ENCODE peak calls at places on chromosomes 2 and 18, in eight cellular contexts. One of them, this sample, is unnamed.

GRCh38 chr2:205633994-205634393 is 48.3 kb upstream of the NRP2 start:
- DNase-seq in SJSA1: no peak
- DNase-seq in astrocyte: no peak
- DNase-seq in OCI-LY7: no peak
- DNase-seq in IMR-90: peak; percentile 34
- DNase-seq in SJCRH30: no peak
- DNase-seq in psoas muscle: no peak
- DNase-seq in suprapubic skin: no peak
- DNase-seq in this sample: no peak

GRCh38 chr2:172084734-172085459 is 410 bp upstream of the DLX1 start:
- DNase-seq in SJSA1: peak; percentile 96
- DNase-seq in astrocyte: peak; percentile 84
- DNase-seq in OCI-LY7: peak; percentile 77
- DNase-seq in IMR-90: peak; percentile 96
- DNase-seq in SJCRH30: peak; percentile 96
- DNase-seq in psoas muscle: peak; percentile 82
- DNase-seq in suprapubic skin: peak; percentile 86
- DNase-seq in this sample: peak; percentile 44

GRCh38 chr2:101251844-101252407 is 760 bp upstream of the CNOT11 start:
- DNase-seq in SJSA1: no peak
- DNase-seq in astrocyte: no peak
- DNase-seq in OCI-LY7: peak; percentile 73
- DNase-seq in IMR-90: no peak
- DNase-seq in SJCRH30: no peak
- DNase-seq in psoas muscle: no peak
- DNase-seq in suprapubic skin: no peak
- DNase-seq in this sample: no peak

GRCh38 chr2:241859436-241860183 is 916 bp upstream of the PDCD1 start:
- DNase-seq in SJSA1: no peak
- DNase-seq in astrocyte: no peak
- DNase-seq in OCI-LY7: no peak
- DNase-seq in IMR-90: peak; percentile 36
- DNase-seq in SJCRH30: peak; percentile 59
- DNase-seq in psoas muscle: peak; percentile 58
- DNase-seq in suprapubic skin: peak; percentile 82
- DNase-seq in this sample: peak; percentile 65

GRCh38 chr18:48589797-48590519 is 51.1 kb downstream of the CTIF start:
- DNase-seq in SJSA1: no peak
- DNase-seq in astrocyte: no peak
- DNase-seq in OCI-LY7: no peak
- DNase-seq in IMR-90: no peak
- DNase-seq in SJCRH30: no peak
- DNase-seq in psoas muscle: peak; percentile 71
- DNase-seq in suprapubic skin: no peak
- DNase-seq in this sample: peak; percentile 93

GRCh38 chr18:8503287-8503686 is 106.0 kb upstream of the RAB12 start:
- DNase-seq in SJSA1: no peak
- DNase-seq in astrocyte: no peak
- DNase-seq in OCI-LY7: no peak
- DNase-seq in IMR-90: no peak
- DNase-seq in SJCRH30: no peak
- DNase-seq in psoas muscle: no peak
- DNase-seq in suprapubic skin: no peak
- DNase-seq in this sample: no peak

GRCh38 chr2:198127627-198128026 is 323.2 kb downstream of the PLCL1 start:
- DNase-seq in SJSA1: peak; percentile 10
- DNase-seq in astrocyte: peak; percentile 39
- DNase-seq in OCI-LY7: peak; percentile 53
- DNase-seq in IMR-90: peak; percentile 71
- DNase-seq in SJCRH30: peak; percentile 32
- DNase-seq in psoas muscle: peak; percentile 30
- DNase-seq in suprapubic skin: no peak
- DNase-seq in this sample: no peak

GRCh38 chr2:151238527-151239487 is 22.9 kb downstream of the RBM43 start:
- DNase-seq in SJSA1: peak; percentile 64
- DNase-seq in astrocyte: peak; percentile 69
- DNase-seq in OCI-LY7: peak; percentile 56
- DNase-seq in IMR-90: peak; percentile 89
- DNase-seq in SJCRH30: peak; percentile 44
- DNase-seq in psoas muscle: peak; percentile 49
- DNase-seq in suprapubic skin: no peak
- DNase-seq in this sample: peak; percentile 75

GRCh38 chr2:236715077-236715476 is 145.5 kb downstream of the ACKR3 start:
- DNase-seq in SJSA1: peak; percentile 92
- DNase-seq in astrocyte: peak; percentile 65
- DNase-seq in OCI-LY7: no peak
- DNase-seq in IMR-90: no peak
- DNase-seq in SJCRH30: peak; percentile 48
- DNase-seq in psoas muscle: no peak
- DNase-seq in suprapubic skin: no peak
- DNase-seq in this sample: no peak

GRCh38 chr2:31294230-31294629 is 60.3 kb downstream of the EHD3 start:
- DNase-seq in SJSA1: no peak
- DNase-seq in astrocyte: no peak
- DNase-seq in OCI-LY7: no peak
- DNase-seq in IMR-90: no peak
- DNase-seq in SJCRH30: no peak
- DNase-seq in psoas muscle: no peak
- DNase-seq in suprapubic skin: no peak
- DNase-seq in this sample: no peak

GRCh38 chr18:79872852-79873444 is 75.2 kb downstream of the KCNG2 start:
- DNase-seq in SJSA1: no peak
- DNase-seq in astrocyte: no peak
- DNase-seq in OCI-LY7: no peak
- DNase-seq in IMR-90: no peak
- DNase-seq in SJCRH30: no peak
- DNase-seq in psoas muscle: no peak
- DNase-seq in suprapubic skin: peak; percentile 56
- DNase-seq in this sample: no peak

GRCh38 chr2:178733975-178734374 is 73.2 kb downstream of the TTN start:
- DNase-seq in SJSA1: no peak
- DNase-seq in astrocyte: no peak
- DNase-seq in OCI-LY7: no peak
- DNase-seq in IMR-90: no peak
- DNase-seq in SJCRH30: no peak
- DNase-seq in psoas muscle: no peak
- DNase-seq in suprapubic skin: no peak
- DNase-seq in this sample: no peak

GRCh38 chr2:105455488-105455991 is 56.7 kb upstream of the FHL2 start:
- DNase-seq in SJSA1: peak; percentile 88
- DNase-seq in astrocyte: peak; percentile 99
- DNase-seq in OCI-LY7: no peak
- DNase-seq in IMR-90: peak; percentile 92
- DNase-seq in SJCRH30: peak; percentile 96
- DNase-seq in psoas muscle: peak; percentile 67
- DNase-seq in suprapubic skin: no peak
- DNase-seq in this sample: no peak

GRCh38 chr2:156112323-156112722 is 220.2 kb downstream of the NR4A2 start:
- DNase-seq in SJSA1: no peak
- DNase-seq in astrocyte: no peak
- DNase-seq in OCI-LY7: no peak
- DNase-seq in IMR-90: no peak
- DNase-seq in SJCRH30: no peak
- DNase-seq in psoas muscle: no peak
- DNase-seq in suprapubic skin: no peak
- DNase-seq in this sample: no peak

GRCh38 chr18:31410716-31411483 is 34.3 kb downstream of the DSG4 start:
- DNase-seq in SJSA1: no peak
- DNase-seq in astrocyte: no peak
- DNase-seq in OCI-LY7: no peak
- DNase-seq in IMR-90: no peak
- DNase-seq in SJCRH30: no peak
- DNase-seq in psoas muscle: no peak
- DNase-seq in suprapubic skin: no peak
- DNase-seq in this sample: no peak

GRCh38 chr2:24820598-24821432 is 27.6 kb downstream of the CENPO start:
- DNase-seq in SJSA1: no peak
- DNase-seq in astrocyte: no peak
- DNase-seq in OCI-LY7: no peak
- DNase-seq in IMR-90: no peak
- DNase-seq in SJCRH30: no peak
- DNase-seq in psoas muscle: no peak
- DNase-seq in suprapubic skin: no peak
- DNase-seq in this sample: peak; percentile 18

GRCh38 chr2:24820175-24820513 is 26.9 kb downstream of the CENPO start:
- DNase-seq in SJSA1: no peak
- DNase-seq in astrocyte: no peak
- DNase-seq in OCI-LY7: no peak
- DNase-seq in IMR-90: no peak
- DNase-seq in SJCRH30: no peak
- DNase-seq in psoas muscle: no peak
- DNase-seq in suprapubic skin: no peak
- DNase-seq in this sample: no peak

GRCh38 chr2:24821433-24821891 is 28.2 kb downstream of the CENPO start:
- DNase-seq in SJSA1: no peak
- DNase-seq in astrocyte: no peak
- DNase-seq in OCI-LY7: no peak
- DNase-seq in IMR-90: no peak
- DNase-seq in SJCRH30: no peak
- DNase-seq in psoas muscle: no peak
- DNase-seq in suprapubic skin: no peak
- DNase-seq in this sample: no peak

GRCh38 chr2:24818721-24819167 is 25.5 kb downstream of the CENPO start:
- DNase-seq in SJSA1: no peak
- DNase-seq in astrocyte: peak; percentile 61
- DNase-seq in OCI-LY7: no peak
- DNase-seq in IMR-90: peak; percentile 63
- DNase-seq in SJCRH30: no peak
- DNase-seq in psoas muscle: no peak
- DNase-seq in suprapubic skin: no peak
- DNase-seq in this sample: peak; percentile 21

GRCh38 chr2:24819442-24820174 is 26.4 kb downstream of the CENPO start:
- DNase-seq in SJSA1: no peak
- DNase-seq in astrocyte: no peak
- DNase-seq in OCI-LY7: no peak
- DNase-seq in IMR-90: no peak
- DNase-seq in SJCRH30: no peak
- DNase-seq in psoas muscle: no peak
- DNase-seq in suprapubic skin: no peak
- DNase-seq in this sample: no peak
- H3K27ac ChIP-seq in SJSA1: no peak overlapping the region
- H3K27ac ChIP-seq in astrocyte: peak overlapping the region; percentile 5
- H3K27ac ChIP-seq in OCI-LY7: no peak overlapping the region
- H3K27ac ChIP-seq in IMR-90: no peak overlapping the region
- H3K27ac ChIP-seq in SJCRH30: no peak overlapping the region
- H3K27ac ChIP-seq in psoas muscle: no peak overlapping the region
- H3K27ac ChIP-seq in suprapubic skin: no peak overlapping the region
- H3K27ac ChIP-seq in this sample: peak overlapping the region; percentile 42

DNA sequence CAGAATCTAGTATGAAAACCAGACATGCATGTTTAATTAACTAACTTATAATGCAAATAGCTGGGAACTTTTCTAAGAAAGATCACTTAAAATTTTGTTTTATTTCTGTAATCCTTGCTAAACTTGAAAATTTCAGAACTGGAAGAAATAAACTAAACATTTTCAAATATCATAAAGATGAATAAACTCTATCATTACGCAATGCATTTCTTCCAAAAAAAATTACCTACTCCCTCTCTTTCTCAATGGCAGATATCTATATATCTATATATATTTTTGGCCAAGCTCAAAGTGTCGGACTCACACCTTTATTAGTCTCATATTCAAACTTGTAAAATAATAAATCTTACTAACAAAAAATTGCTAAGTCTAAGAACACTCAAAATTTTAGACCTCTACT is 158.1 kb downstream of the SLC39A10 start:
- DNase-seq in SJSA1: no peak
- DNase-seq in astrocyte: no peak
- DNase-seq in OCI-LY7: no peak
- DNase-seq in IMR-90: no peak
- DNase-seq in SJCRH30: no peak
- DNase-seq in psoas muscle: no peak
- DNase-seq in suprapubic skin: no peak
- DNase-seq in this sample: no peak
- H3K4me3 ChIP-seq in SJSA1: no peak overlapping the region
- H3K4me3 ChIP-seq in astrocyte: no peak overlapping the region
- H3K4me3 ChIP-seq in OCI-LY7: no peak overlapping the region
- H3K4me3 ChIP-seq in IMR-90: no peak overlapping the region
- H3K4me3 ChIP-seq in SJCRH30: no peak overlapping the region
- H3K4me3 ChIP-seq in psoas muscle: no peak overlapping the region
- H3K4me3 ChIP-seq in suprapubic skin: no peak overlapping the region
- H3K4me3 ChIP-seq in this sample: no peak overlapping the region

GRCh38 chr2:96622544-96622943 is 15.6 kb downstream of the KANSL3 start:
- DNase-seq in SJSA1: no peak
- DNase-seq in astrocyte: no peak
- DNase-seq in OCI-LY7: no peak
- DNase-seq in IMR-90: no peak
- DNase-seq in SJCRH30: no peak
- DNase-seq in psoas muscle: no peak
- DNase-seq in suprapubic skin: no peak
- DNase-seq in this sample: no peak

GRCh38 chr2:96616535-96616934 is 21.6 kb downstream of the KANSL3 start:
- DNase-seq in SJSA1: no peak
- DNase-seq in astrocyte: no peak
- DNase-seq in OCI-LY7: no peak
- DNase-seq in IMR-90: no peak
- DNase-seq in SJCRH30: no peak
- DNase-seq in psoas muscle: no peak
- DNase-seq in suprapubic skin: no peak
- DNase-seq in this sample: no peak

GRCh38 chr2:96616128-96616527 is 22.0 kb downstream of the KANSL3 start:
- DNase-seq in SJSA1: no peak
- DNase-seq in astrocyte: no peak
- DNase-seq in OCI-LY7: no peak
- DNase-seq in IMR-90: no peak
- DNase-seq in SJCRH30: no peak
- DNase-seq in psoas muscle: no peak
- DNase-seq in suprapubic skin: no peak
- DNase-seq in this sample: no peak

GRCh38 chr2:96617012-96617411 is 21.1 kb downstream of the KANSL3 start:
- DNase-seq in SJSA1: no peak
- DNase-seq in astrocyte: no peak
- DNase-seq in OCI-LY7: no peak
- DNase-seq in IMR-90: no peak
- DNase-seq in SJCRH30: no peak
- DNase-seq in psoas muscle: no peak
- DNase-seq in suprapubic skin: no peak
- DNase-seq in this sample: no peak

GRCh38 chr2:96618599-96619283 is 19.4 kb downstream of the KANSL3 start:
- DNase-seq in SJSA1: no peak
- DNase-seq in astrocyte: peak; percentile 36
- DNase-seq in OCI-LY7: no peak
- DNase-seq in IMR-90: peak; percentile 74
- DNase-seq in SJCRH30: no peak
- DNase-seq in psoas muscle: no peak
- DNase-seq in suprapubic skin: no peak
- DNase-seq in this sample: no peak
- H3K27ac ChIP-seq in SJSA1: no peak overlapping the region
- H3K27ac ChIP-seq in astrocyte: no peak overlapping the region
- H3K27ac ChIP-seq in OCI-LY7: no peak overlapping the region
- H3K27ac ChIP-seq in IMR-90: peak overlapping the region; percentile 79
- H3K27ac ChIP-seq in SJCRH30: no peak overlapping the region
- H3K27ac ChIP-seq in psoas muscle: peak overlapping the region; percentile 79
- H3K27ac ChIP-seq in suprapubic skin: peak overlapping the region; percentile 30
- H3K27ac ChIP-seq in this sample: no peak overlapping the region

DNA sequence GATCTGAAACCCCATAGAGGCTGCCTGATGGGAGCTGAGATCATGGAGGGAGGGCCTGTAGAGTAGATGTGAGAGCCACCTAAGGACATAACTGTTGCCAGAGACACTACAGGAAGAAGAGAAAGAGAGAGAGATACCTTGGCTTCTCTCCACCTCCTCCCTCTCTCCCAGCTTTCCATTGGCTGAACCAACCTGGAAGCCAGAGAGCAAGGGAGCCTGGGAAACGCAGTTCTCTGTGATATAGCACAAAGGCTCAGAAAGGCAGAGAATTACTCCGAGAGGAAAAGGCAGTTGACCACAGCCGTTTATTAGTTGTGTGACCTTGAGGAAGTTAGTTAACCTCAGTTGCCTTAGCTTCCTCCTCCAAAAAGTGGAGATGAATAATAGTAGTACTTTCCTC is 37.7 kb upstream of the MAT2A start:
- DNase-seq in SJSA1: no peak
- DNase-seq in astrocyte: no peak
- DNase-seq in OCI-LY7: no peak
- DNase-seq in IMR-90: no peak
- DNase-seq in SJCRH30: no peak
- DNase-seq in psoas muscle: no peak
- DNase-seq in suprapubic skin: no peak
- DNase-seq in this sample: no peak
- H3K4me3 ChIP-seq in SJSA1: no peak overlapping the region
- H3K4me3 ChIP-seq in astrocyte: no peak overlapping the region
- H3K4me3 ChIP-seq in OCI-LY7: no peak overlapping the region
- H3K4me3 ChIP-seq in IMR-90: no peak overlapping the region
- H3K4me3 ChIP-seq in SJCRH30: no peak overlapping the region
- H3K4me3 ChIP-seq in psoas muscle: no peak overlapping the region
- H3K4me3 ChIP-seq in suprapubic skin: no peak overlapping the region
- H3K4me3 ChIP-seq in this sample: no peak overlapping the region

This sample was measured in dorsolateral prefrontal cortex.